ENCODE peak calls at places on chromosome 17, in ten cellular contexts. K, E, R, B, Y, I, C, H, V and N are unnamed samples. For H3K4me1, the result is how much of the 10 kb centered on the place peaks cover.

GRCh38 chr17:37239690-37240344 is 136.0 kb upstream of the C17orf78 start:
- DNase-seq in I (peak), H (no peak), B (peak), R (peak), V (no peak), Y (no peak), E (peak), C (no peak), K (no peak), N (no peak)

GRCh38 chr17:43940630-43941029 is 1.6 kb downstream of the PPY start:
- DNase-seq in K (no peak), E (peak), B (peak), R (peak), V (no peak), I (peak), C (no peak), Y (no peak), H (no peak), N (no peak)

GRCh38 chr17:75765981-75766380 is 989 bp upstream of the GALK1 start:
- DNase-seq in C (no peak), R (no peak), E (no peak), Y (no peak), H (no peak), B (no peak), V (no peak), I (no peak), K (no peak), N (peak)

GRCh38 chr17:5097101-5097834 is 14.4 kb downstream of the ZNF232 start:
- DNase-seq in V (peak), I (no peak), K (peak), C (no peak), R (peak), E (no peak), B (no peak), H (no peak), Y (peak), N (peak)

GRCh38 chr17:8888704-8889302 is 21.3 kb upstream of the PIK3R6 start:
- DNase-seq in R (no peak), E (no peak), I (no peak), C (no peak), K (no peak), V (no peak), Y (no peak), B (no peak), H (no peak), N (no peak)

GRCh38 chr17:58993322-58993721 is 113.4 kb downstream of the TRIM37 start:
- DNase-seq in I (no peak), E (no peak), V (no peak), Y (no peak), B (no peak), H (no peak), R (no peak), C (no peak), K (no peak), N (no peak)

GRCh38 chr17:74957935-74958549 is 14.5 kb downstream of the HID1 start:
- DNase-seq in E (peak), V (peak), C (no peak), R (peak), I (no peak), K (peak), B (peak), Y (peak), H (peak), N (peak)

GRCh38 chr17:9002236-9002609 is 19.1 kb upstream of the NTN1 start:
- DNase-seq in I (no peak), H (no peak), V (no peak), E (no peak), B (no peak), R (peak), Y (no peak), C (no peak), K (no peak), N (no peak)

GRCh38 chr17:44933824-44934744 is 13.5 kb downstream of the KIF18B start:
- DNase-seq in E (no peak), R (no peak), V (peak), I (no peak), C (no peak), B (no peak), H (no peak), Y (no peak), K (no peak), N (peak)

GRCh38 chr17:28086519-28086918 is 44.0 kb downstream of the NLK start:
- DNase-seq in K (no peak), V (no peak), B (no peak), E (no peak), Y (no peak), C (no peak), H (no peak), R (no peak), I (no peak), N (no peak)

GRCh38 chr17:80694992-80695912 is 150.6 kb downstream of the RPTOR start:
- DNase-seq in K (no peak), I (no peak), R (peak), E (no peak), H (no peak), V (no peak), C (no peak), B (peak), Y (no peak), N (no peak)

GRCh38 chr17:55303701-55304145 is 39.0 kb downstream of the HLF start:
- DNase-seq in R (no peak), H (no peak), B (no peak), K (no peak), E (no peak), I (no peak), C (no peak), V (no peak), Y (no peak), N (no peak)

GRCh38 chr17:78974635-78975591 is 4.8 kb downstream of the LGALS3BP start:
- DNase-seq in E (peak), C (no peak), R (peak), V (peak), Y (peak), H (peak), B (peak), I (peak), K (peak), N (no peak)

GRCh38 chr17:41103896-41104295 is 1.3 kb upstream of the KRTAP4-9 start:
- DNase-seq in H (no peak), K (no peak), R (no peak), Y (no peak), V (no peak), E (no peak), C (no peak), I (no peak), B (no peak), N (no peak)

GRCh38 chr17:13182854-13183253 is 165.0 kb upstream of the ELAC2 start:
- DNase-seq in Y (no peak), R (peak), B (no peak), H (no peak), E (no peak), C (no peak), K (peak), I (no peak), V (no peak), N (no peak)

GRCh38 chr17:31321481-31321880 is at the start of gene EVI2A:
- DNase-seq in H (no peak), B (peak), R (peak), I (no peak), V (no peak), Y (no peak), C (peak), E (peak), K (peak), N (peak)

GRCh38 chr17:48504953-48505352 is 25.9 kb downstream of the HOXB1 start:
- DNase-seq in I (no peak), C (no peak), Y (no peak), V (no peak), R (no peak), K (no peak), B (no peak), E (no peak), H (no peak), N (no peak)

GRCh38 chr17:27660436-27660835 is 29.4 kb downstream of the LGALS9 start:
- DNase-seq in Y (no peak), I (no peak), R (no peak), K (no peak), C (no peak), V (no peak), E (no peak), B (no peak), H (no peak), N (peak)

GRCh38 chr17:51601622-51602261 is 341.4 kb downstream of the UTP18 start:
- DNase-seq in K (no peak), E (no peak), C (no peak), V (no peak), B (no peak), R (no peak), H (no peak), Y (no peak), I (no peak), N (no peak)

GRCh38 chr17:69763503-69763902 is 311.5 kb upstream of the KCNJ16 start:
- DNase-seq in V (no peak), H (no peak), Y (no peak), K (no peak), R (no peak), C (no peak), I (no peak), E (no peak), B (peak), N (no peak)

GRCh38 chr17:48555183-48555615 is 10.3 kb upstream of the HOXB2 start:
- DNase-seq in H (no peak), K (no peak), R (no peak), V (no peak), E (peak), B (peak), C (no peak), Y (no peak), I (no peak), N (no peak)

GRCh38 chr17:31318298-31319190 is 2.9 kb downstream of the EVI2A start:
- DNase-seq in V (peak), Y (peak), B (peak), C (peak), E (no peak), H (peak), I (no peak), K (peak), R (peak), N (peak)

GRCh38 chr17:41957058-41957868 is 9.3 kb upstream of the CNP start:
- DNase-seq in Y (no peak), B (peak), H (no peak), C (no peak), K (no peak), V (no peak), E (no peak), R (peak), I (no peak), N (no peak)

GRCh38 chr17:7886227-7887037 is 2.2 kb upstream of the CHD3 start:
- DNase-seq in C (no peak), E (peak), B (peak), R (peak), I (no peak), K (peak), H (peak), Y (peak), V (no peak), N (no peak)

GRCh38 chr17:3892095-3892998 is 506 bp downstream of the CAMKK1 start:
- DNase-seq in R (peak), H (peak), C (no peak), I (no peak), E (peak), B (peak), K (peak), Y (peak), V (peak), N (peak)

GRCh38 chr17:2853111-2853721 is 57.0 kb downstream of the RAP1GAP2 start:
- DNase-seq in C (no peak), V (peak), K (peak), R (peak), B (no peak), E (peak), Y (peak), I (no peak), H (peak), N (peak)

GRCh38 chr17:3802461-3803307 is 1.7 kb upstream of the ITGAE start:
- DNase-seq in Y (no peak), C (no peak), B (no peak), R (no peak), I (no peak), K (peak), V (peak), E (no peak), H (peak), N (no peak)

GRCh38 chr17:2624292-2624731 is 30.9 kb downstream of the PAFAH1B1 start:
- DNase-seq in I (no peak), C (peak), H (no peak), Y (no peak), K (no peak), V (no peak), B (no peak), R (peak), E (no peak), N (no peak)

GRCh38 chr17:40309031-40309937 is at the start of gene RARA:
- DNase-seq in E (peak), I (no peak), K (peak), B (no peak), H (no peak), R (peak), C (no peak), V (peak), Y (peak), N (peak)

GRCh38 chr17:17305282-17305801 is 2.2 kb downstream of the NT5M start:
- DNase-seq in I (no peak), K (peak), E (peak), H (no peak), Y (no peak), C (peak), V (no peak), B (no peak), R (no peak), N (peak)

GRCh38 chr17:67290994-67291362 is 46.0 kb upstream of the HELZ start:
- DNase-seq in H (no peak), R (no peak), K (no peak), B (no peak), V (no peak), C (no peak), E (no peak), Y (no peak), I (no peak), N (no peak)

GRCh38 chr17:12744298-12744697 is 45.0 kb upstream of the ARHGAP44 start:
- DNase-seq in H (no peak), V (no peak), R (no peak), C (no peak), I (no peak), Y (no peak), B (no peak), E (no peak), K (no peak), N (peak)

GRCh38 chr17:17514993-17515920 is 19.1 kb upstream of the RASD1 start:
- DNase-seq in Y (no peak), C (no peak), H (no peak), I (no peak), K (no peak), V (no peak), B (no peak), R (peak), E (no peak), N (no peak)

GRCh38 chr17:18932360-18933055 is 19.5 kb upstream of the SLC5A10 start:
- DNase-seq in C (no peak), E (no peak), K (no peak), B (no peak), V (no peak), H (no peak), Y (no peak), I (no peak), R (no peak), N (no peak)

GRCh38 chr17:56866496-56866895 is 32.5 kb downstream of the DGKE start:
- DNase-seq in E (no peak), C (no peak), Y (no peak), B (peak), V (no peak), I (no peak), R (no peak), K (no peak), H (no peak), N (no peak)

GRCh38 chr17:75031972-75032895 is 14.5 kb downstream of the ATP5PD start:
- DNase-seq in E (peak), B (peak), C (no peak), I (peak), K (peak), Y (peak), V (peak), R (peak), H (peak), N (peak)

GRCh38 chr17:75367312-75367711 is 38.2 kb downstream of the GRB2 start:
- DNase-seq in B (no peak), K (no peak), V (no peak), Y (no peak), I (no peak), E (no peak), H (no peak), R (no peak), C (no peak), N (no peak)

GRCh38 chr17:81027591-81028505 is 7.1 kb upstream of the BAIAP2 start:
- DNase-seq in K (no peak), C (no peak), I (no peak), H (no peak), V (peak), R (no peak), B (no peak), Y (no peak), E (no peak), N (peak)

GRCh38 chr17:29124135-29124930 is 55.9 kb downstream of the MYO18A start:
- DNase-seq in K (no peak), H (no peak), R (peak), Y (peak), B (peak), V (no peak), C (no peak), E (peak), I (no peak), N (no peak)
- TF ChIP-seq POLR2AphosphoS5 in K (no peak), H (no peak), R (no peak), Y (peak), B (no peak), V (no peak), C (no peak), E (no peak), I (no peak), N (no peak)

GRCh38 chr17:82668631-82669099 is 20.4 kb upstream of the WDR45B start:
- DNase-seq in I (peak), H (peak), B (no peak), R (peak), E (peak), Y (peak), V (no peak), K (peak), C (no peak), N (peak)

GRCh38 chr17:82668024-82668630 is 19.9 kb upstream of the WDR45B start:
- DNase-seq in R (no peak), H (no peak), Y (no peak), K (no peak), V (no peak), C (no peak), I (no peak), E (no peak), B (no peak), N (no peak)

GRCh38 chr17:82665891-82666290 is 17.6 kb upstream of the WDR45B start:
- DNase-seq in C (no peak), R (no peak), I (no peak), V (no peak), B (no peak), K (no peak), H (no peak), E (no peak), Y (no peak), N (no peak)

GRCh38 chr17:82667668-82668000 is 19.4 kb upstream of the WDR45B start:
- DNase-seq in I (no peak), R (no peak), C (no peak), E (no peak), B (no peak), H (no peak), Y (no peak), K (no peak), V (no peak), N (no peak)

GRCh38 chr17:82666931-82667667 is 18.9 kb upstream of the WDR45B start:
- DNase-seq in C (no peak), B (no peak), Y (no peak), R (no peak), H (no peak), V (no peak), E (no peak), I (no peak), K (no peak), N (no peak)
- H3K4me1 ChIP-seq in C (under half), B (under half), Y (under half), R (under half), H (under half), V (under half), E (under half), I (under half), K (under half), N (under half)

GRCh38 chr17:63475491-63476412 is 1.1 kb upstream of the ACE start:
- DNase-seq in C (no peak), I (no peak), H (no peak), V (no peak), K (no peak), Y (no peak), E (no peak), R (peak), B (no peak), N (peak)

GRCh38 chr17:63476857-63477470 is at the start of gene ACE:
- DNase-seq in B (peak), V (no peak), E (peak), I (no peak), H (no peak), K (peak), R (peak), Y (peak), C (no peak), N (no peak)

GRCh38 chr17:63474174-63474913 is 2.5 kb upstream of the ACE start:
- DNase-seq in E (peak), Y (peak), K (peak), B (peak), C (no peak), I (no peak), V (no peak), R (no peak), H (no peak), N (peak)

GRCh38 chr17:63476494-63476856 is 386 bp upstream of the ACE start:
- DNase-seq in B (peak), R (peak), C (no peak), Y (no peak), E (peak), H (no peak), I (no peak), K (no peak), V (no peak), N (no peak)

DNA sequence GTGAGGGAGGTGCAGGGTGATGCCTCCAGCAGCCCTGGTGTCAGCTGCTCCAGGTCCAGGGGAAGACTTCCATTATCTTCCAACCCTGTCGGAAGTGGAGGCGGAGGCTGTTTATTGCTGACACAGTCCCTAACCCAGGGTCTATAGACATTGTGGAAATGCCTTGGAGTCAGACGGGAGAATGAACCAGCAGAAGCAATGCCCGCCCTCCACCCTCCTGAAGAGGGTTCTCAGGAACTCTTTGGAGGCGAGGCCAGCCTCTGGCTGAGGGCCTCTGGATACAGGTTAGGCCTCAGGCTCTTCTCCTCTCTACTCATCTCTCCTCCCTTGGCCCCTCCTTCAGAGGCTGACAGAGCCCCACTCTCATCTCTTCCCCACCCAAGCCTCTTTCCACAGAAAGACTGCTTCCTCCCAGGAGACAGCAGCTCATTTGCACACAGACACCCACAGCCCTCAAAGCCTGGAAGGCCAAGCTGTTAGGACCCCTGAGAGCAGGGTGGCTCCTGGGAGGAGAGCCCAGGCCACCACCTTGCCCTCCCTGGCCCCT is 1.9 kb upstream of the ACE start:
- DNase-seq in R (no peak), K (no peak), V (no peak), C (no peak), I (no peak), Y (no peak), H (no peak), E (no peak), B (no peak), N (no peak)
- H3K27ac ChIP-seq in R (no peak), K (no peak), V (no peak), C (no peak), I (no peak), Y (peak), H (no peak), E (no peak), B (peak), N (peak)

GRCh38 chr17:1229891-1230571 is 40.2 kb upstream of the BHLHA9 start:
- DNase-seq in B (no peak), V (no peak), H (no peak), I (no peak), K (peak), C (no peak), R (no peak), Y (no peak), E (no peak), N (no peak)

GRCh38 chr17:1228752-1229353 is 41.4 kb upstream of the BHLHA9 start:
- DNase-seq in I (no peak), B (no peak), R (no peak), K (no peak), Y (no peak), E (no peak), C (no peak), H (no peak), V (no peak), N (peak)

GRCh38 chr17:1227917-1228751 is 42.1 kb upstream of the BHLHA9 start:
- DNase-seq in C (peak), H (no peak), B (no peak), R (peak), I (no peak), K (peak), V (peak), E (no peak), Y (no peak), N (peak)

GRCh38 chr17:1231456-1231855 is 38.8 kb upstream of the BHLHA9 start:
- DNase-seq in K (peak), C (no peak), H (no peak), V (peak), E (no peak), R (no peak), I (no peak), B (no peak), Y (peak), N (no peak)

GRCh38 chr17:1229354-1229890 is 40.8 kb upstream of the BHLHA9 start:
- DNase-seq in I (no peak), Y (peak), V (peak), B (no peak), C (no peak), E (peak), K (peak), R (peak), H (peak), N (peak)
- TF ChIP-seq POLR2AphosphoS5 in I (no peak), Y (peak), V (no peak), B (no peak), C (peak), E (no peak), K (peak), R (no peak), H (no peak), N (peak)